ENCODE peak calls at places on chromosomes 12 and 14, in ten cellular contexts. One of them, this sample, is unnamed.

GRCh38 chr12:52645120-52645761 is 6.8 kb downstream of the KRT2 start:
- DNase-seq in left lung: no peak
- DNase-seq in CD8-positive, alpha-beta memory T cell: peak
- DNase-seq in spleen: no peak
- DNase-seq in PC-3: no peak
- DNase-seq in lower leg skin: no peak
- DNase-seq in tibial nerve: no peak
- DNase-seq in AG09309: no peak
- DNase-seq in adipocyte: no peak
- DNase-seq in right cardiac atrium: no peak
- DNase-seq in this sample: no peak

GRCh38 chr14:71165650-71166049 is 258.4 kb downstream of the PCNX1 start:
- DNase-seq in left lung: no peak
- DNase-seq in CD8-positive, alpha-beta memory T cell: no peak
- DNase-seq in spleen: no peak
- DNase-seq in PC-3: no peak
- DNase-seq in lower leg skin: no peak
- DNase-seq in tibial nerve: no peak
- DNase-seq in AG09309: no peak
- DNase-seq in adipocyte: no peak
- DNase-seq in right cardiac atrium: no peak
- DNase-seq in this sample: no peak

GRCh38 chr14:54976316-54976715 is 50.6 kb downstream of the WDHD1 start:
- DNase-seq in left lung: no peak
- DNase-seq in CD8-positive, alpha-beta memory T cell: no peak
- DNase-seq in spleen: no peak
- DNase-seq in PC-3: peak
- DNase-seq in lower leg skin: no peak
- DNase-seq in tibial nerve: no peak
- DNase-seq in AG09309: peak
- DNase-seq in adipocyte: peak
- DNase-seq in right cardiac atrium: no peak
- DNase-seq in this sample: no peak

GRCh38 chr12:12774791-12775190 is 10.7 kb upstream of the APOLD1 start:
- DNase-seq in left lung: no peak
- DNase-seq in CD8-positive, alpha-beta memory T cell: no peak
- DNase-seq in spleen: no peak
- DNase-seq in PC-3: no peak
- DNase-seq in lower leg skin: no peak
- DNase-seq in tibial nerve: no peak
- DNase-seq in AG09309: no peak
- DNase-seq in adipocyte: no peak
- DNase-seq in right cardiac atrium: no peak
- DNase-seq in this sample: no peak

GRCh38 chr14:103698380-103699260 is 16.6 kb downstream of the XRCC3 start:
- DNase-seq in left lung: no peak
- DNase-seq in CD8-positive, alpha-beta memory T cell: no peak
- DNase-seq in spleen: peak
- DNase-seq in PC-3: peak
- DNase-seq in lower leg skin: no peak
- DNase-seq in tibial nerve: no peak
- DNase-seq in AG09309: no peak
- DNase-seq in adipocyte: no peak
- DNase-seq in right cardiac atrium: peak
- DNase-seq in this sample: no peak

GRCh38 chr14:105485720-105486332 is 860 bp upstream of the CRIP1 start:
- DNase-seq in left lung: no peak
- DNase-seq in CD8-positive, alpha-beta memory T cell: peak
- DNase-seq in spleen: no peak
- DNase-seq in PC-3: peak
- DNase-seq in lower leg skin: peak
- DNase-seq in tibial nerve: no peak
- DNase-seq in AG09309: no peak
- DNase-seq in adipocyte: no peak
- DNase-seq in right cardiac atrium: peak
- DNase-seq in this sample: no peak

GRCh38 chr14:66121859-66122258 is 364.3 kb upstream of the CCDC196 start:
- DNase-seq in left lung: no peak
- DNase-seq in CD8-positive, alpha-beta memory T cell: no peak
- DNase-seq in spleen: no peak
- DNase-seq in PC-3: no peak
- DNase-seq in lower leg skin: no peak
- DNase-seq in tibial nerve: no peak
- DNase-seq in AG09309: no peak
- DNase-seq in adipocyte: no peak
- DNase-seq in right cardiac atrium: no peak
- DNase-seq in this sample: no peak

GRCh38 chr14:32342854-32343200 is 13.7 kb downstream of the AKAP6 start:
- DNase-seq in left lung: no peak
- DNase-seq in CD8-positive, alpha-beta memory T cell: no peak
- DNase-seq in spleen: no peak
- DNase-seq in PC-3: no peak
- DNase-seq in lower leg skin: no peak
- DNase-seq in tibial nerve: no peak
- DNase-seq in AG09309: no peak
- DNase-seq in adipocyte: no peak
- DNase-seq in right cardiac atrium: no peak
- DNase-seq in this sample: no peak

GRCh38 chr12:27541031-27541719 is 17.2 kb downstream of the PPFIBP1 start:
- DNase-seq in left lung: no peak
- DNase-seq in CD8-positive, alpha-beta memory T cell: no peak
- DNase-seq in spleen: no peak
- DNase-seq in PC-3: no peak
- DNase-seq in lower leg skin: no peak
- DNase-seq in tibial nerve: no peak
- DNase-seq in AG09309: no peak
- DNase-seq in adipocyte: no peak
- DNase-seq in right cardiac atrium: peak
- DNase-seq in this sample: no peak

GRCh38 chr12:109944975-109945374 is 44.9 kb downstream of the TCHP start:
- DNase-seq in left lung: no peak
- DNase-seq in CD8-positive, alpha-beta memory T cell: no peak
- DNase-seq in spleen: no peak
- DNase-seq in PC-3: no peak
- DNase-seq in lower leg skin: no peak
- DNase-seq in tibial nerve: no peak
- DNase-seq in AG09309: no peak
- DNase-seq in adipocyte: peak
- DNase-seq in right cardiac atrium: peak
- DNase-seq in this sample: no peak

DNA sequence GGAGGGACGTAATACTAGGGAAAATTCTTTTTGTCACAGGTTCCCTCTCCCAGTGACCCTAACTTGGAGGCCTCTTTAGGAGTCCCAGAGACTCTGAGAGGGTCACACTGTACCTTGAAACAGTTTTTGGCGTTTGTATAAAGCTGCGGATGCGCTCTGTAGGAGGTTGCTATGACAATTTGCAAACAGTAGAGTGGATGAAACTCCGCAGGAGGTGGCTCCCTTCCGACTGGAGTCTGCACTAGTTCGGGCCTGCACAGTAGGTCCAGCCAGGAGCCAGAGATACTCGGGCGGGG is 1.3 kb upstream of the DYRK2 start:
- DNase-seq in left lung: no peak
- DNase-seq in CD8-positive, alpha-beta memory T cell: no peak
- DNase-seq in spleen: no peak
- DNase-seq in PC-3: no peak
- DNase-seq in lower leg skin: no peak
- DNase-seq in tibial nerve: no peak
- DNase-seq in AG09309: no peak
- DNase-seq in adipocyte: no peak
- DNase-seq in right cardiac atrium: no peak
- DNase-seq in this sample: no peak
- H3K4me3 ChIP-seq in left lung: no peak
- H3K4me3 ChIP-seq in CD8-positive, alpha-beta memory T cell: peak
- H3K4me3 ChIP-seq in spleen: no peak
- H3K4me3 ChIP-seq in PC-3: peak
- H3K4me3 ChIP-seq in lower leg skin: no peak
- H3K4me3 ChIP-seq in tibial nerve: no peak
- H3K4me3 ChIP-seq in AG09309: no peak
- H3K4me3 ChIP-seq in adipocyte: peak
- H3K4me3 ChIP-seq in right cardiac atrium: no peak
- H3K4me3 ChIP-seq in this sample: no peak

GRCh38 chr12:32451816-32452215 is 52.5 kb downstream of the FGD4 start:
- DNase-seq in left lung: no peak
- DNase-seq in CD8-positive, alpha-beta memory T cell: no peak
- DNase-seq in spleen: no peak
- DNase-seq in PC-3: no peak
- DNase-seq in lower leg skin: no peak
- DNase-seq in tibial nerve: no peak
- DNase-seq in AG09309: no peak
- DNase-seq in adipocyte: no peak
- DNase-seq in right cardiac atrium: no peak
- DNase-seq in this sample: no peak

GRCh38 chr12:32450768-32451167 is 51.4 kb downstream of the FGD4 start:
- DNase-seq in left lung: no peak
- DNase-seq in CD8-positive, alpha-beta memory T cell: no peak
- DNase-seq in spleen: no peak
- DNase-seq in PC-3: no peak
- DNase-seq in lower leg skin: peak
- DNase-seq in tibial nerve: no peak
- DNase-seq in AG09309: no peak
- DNase-seq in adipocyte: no peak
- DNase-seq in right cardiac atrium: peak
- DNase-seq in this sample: no peak

GRCh38 chr12:32455607-32456063 is 56.3 kb downstream of the FGD4 start:
- DNase-seq in left lung: no peak
- DNase-seq in CD8-positive, alpha-beta memory T cell: peak
- DNase-seq in spleen: no peak
- DNase-seq in PC-3: peak
- DNase-seq in lower leg skin: peak
- DNase-seq in tibial nerve: peak
- DNase-seq in AG09309: peak
- DNase-seq in adipocyte: peak
- DNase-seq in right cardiac atrium: no peak
- DNase-seq in this sample: no peak

GRCh38 chr12:32454866-32455265 is 55.5 kb downstream of the FGD4 start:
- DNase-seq in left lung: no peak
- DNase-seq in CD8-positive, alpha-beta memory T cell: no peak
- DNase-seq in spleen: no peak
- DNase-seq in PC-3: no peak
- DNase-seq in lower leg skin: no peak
- DNase-seq in tibial nerve: no peak
- DNase-seq in AG09309: no peak
- DNase-seq in adipocyte: no peak
- DNase-seq in right cardiac atrium: no peak
- DNase-seq in this sample: no peak

DNA sequence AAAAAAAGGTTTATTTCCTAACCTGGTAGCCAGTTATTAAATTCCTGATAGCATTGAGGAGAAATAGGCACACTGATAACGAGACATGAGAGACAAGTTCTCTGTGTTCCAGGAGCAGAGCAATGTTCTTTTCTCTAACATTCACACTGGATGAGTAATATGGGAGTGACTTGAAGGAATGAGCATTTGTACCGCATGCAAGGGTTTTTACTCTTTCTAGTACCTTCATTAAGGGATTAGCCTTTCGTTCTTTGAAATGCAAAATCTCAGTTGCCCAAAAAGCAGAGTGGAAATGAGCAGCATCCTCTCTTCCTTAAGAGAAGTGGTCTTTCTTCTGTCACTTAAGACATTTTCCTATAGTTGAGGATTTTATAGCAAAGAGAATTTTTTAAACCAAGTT is 54.7 kb downstream of the FGD4 start:
- DNase-seq in left lung: no peak
- DNase-seq in CD8-positive, alpha-beta memory T cell: no peak
- DNase-seq in spleen: no peak
- DNase-seq in PC-3: peak
- DNase-seq in lower leg skin: no peak
- DNase-seq in tibial nerve: no peak
- DNase-seq in AG09309: no peak
- DNase-seq in adipocyte: peak
- DNase-seq in right cardiac atrium: no peak
- DNase-seq in this sample: no peak
- H3K4me3 ChIP-seq in left lung: no peak
- H3K4me3 ChIP-seq in CD8-positive, alpha-beta memory T cell: no peak
- H3K4me3 ChIP-seq in spleen: no peak
- H3K4me3 ChIP-seq in PC-3: peak
- H3K4me3 ChIP-seq in lower leg skin: no peak
- H3K4me3 ChIP-seq in tibial nerve: no peak
- H3K4me3 ChIP-seq in AG09309: no peak
- H3K4me3 ChIP-seq in adipocyte: peak
- H3K4me3 ChIP-seq in right cardiac atrium: no peak
- H3K4me3 ChIP-seq in this sample: no peak

DNA sequence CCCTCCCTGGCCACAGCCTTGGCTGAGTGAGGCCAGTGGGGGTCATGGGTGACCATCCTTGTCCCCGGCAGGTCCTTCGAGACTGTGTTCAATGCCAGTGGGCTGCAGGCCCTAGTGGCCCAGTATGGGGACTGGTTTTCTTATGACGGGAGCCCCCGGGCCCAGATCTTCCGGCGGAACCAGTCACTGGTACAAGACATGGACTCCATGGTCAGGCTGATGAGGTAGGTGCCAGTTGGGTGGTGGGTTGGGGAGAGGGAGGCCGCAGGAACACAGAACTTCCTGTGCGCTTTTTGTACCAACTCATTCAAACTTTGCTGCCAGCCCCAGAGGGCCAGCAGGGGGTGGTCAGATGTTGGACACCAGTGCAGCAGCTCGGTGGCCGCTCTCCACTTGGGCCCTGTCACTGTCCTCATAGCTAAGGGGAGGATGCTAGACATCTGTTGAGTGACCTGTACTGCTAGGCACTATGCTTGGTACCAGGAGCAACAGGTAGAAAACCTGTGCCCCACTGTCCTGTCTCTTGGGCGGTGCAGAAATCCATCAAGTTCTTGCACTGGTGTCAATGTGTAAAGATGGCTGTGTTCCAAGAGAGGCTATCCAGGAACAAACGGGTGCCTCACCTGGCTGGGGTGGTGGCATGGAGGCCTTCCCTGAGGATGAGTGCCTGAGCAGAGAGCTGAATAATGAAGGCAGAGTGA is 16.7 kb downstream of the SDS start:
- DNase-seq in left lung: no peak
- DNase-seq in CD8-positive, alpha-beta memory T cell: no peak
- DNase-seq in spleen: no peak
- DNase-seq in PC-3: no peak
- DNase-seq in lower leg skin: no peak
- DNase-seq in tibial nerve: no peak
- DNase-seq in AG09309: no peak
- DNase-seq in adipocyte: no peak
- DNase-seq in right cardiac atrium: no peak
- DNase-seq in this sample: no peak
- H3K4me3 ChIP-seq in left lung: no peak
- H3K4me3 ChIP-seq in CD8-positive, alpha-beta memory T cell: no peak
- H3K4me3 ChIP-seq in spleen: no peak
- H3K4me3 ChIP-seq in PC-3: no peak
- H3K4me3 ChIP-seq in lower leg skin: no peak
- H3K4me3 ChIP-seq in tibial nerve: no peak
- H3K4me3 ChIP-seq in AG09309: no peak
- H3K4me3 ChIP-seq in adipocyte: no peak
- H3K4me3 ChIP-seq in right cardiac atrium: no peak
- H3K4me3 ChIP-seq in this sample: no peak

DNA sequence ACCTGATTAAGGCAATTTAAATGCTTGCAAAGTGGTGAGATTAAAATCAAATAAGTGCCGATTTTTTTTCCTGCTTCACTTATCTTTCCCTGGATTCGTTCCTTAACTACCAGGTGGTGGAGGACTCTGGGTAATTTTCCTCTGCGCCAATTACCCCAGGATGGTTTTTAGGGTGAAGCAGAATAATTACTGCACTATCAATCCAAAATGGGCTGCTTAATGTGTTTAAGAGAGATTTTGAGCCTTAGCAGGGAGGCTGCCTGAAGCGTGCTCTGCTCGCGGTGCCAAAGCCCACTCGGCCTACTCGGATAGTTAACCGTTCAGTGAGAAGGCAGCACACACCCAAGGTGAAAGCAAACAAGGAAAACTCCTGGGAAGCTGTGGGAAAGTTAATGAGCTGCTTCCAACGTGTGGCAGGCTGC is 274.9 kb upstream of the LMO3 start:
- DNase-seq in left lung: no peak
- DNase-seq in CD8-positive, alpha-beta memory T cell: no peak
- DNase-seq in spleen: no peak
- DNase-seq in PC-3: no peak
- DNase-seq in lower leg skin: no peak
- DNase-seq in tibial nerve: no peak
- DNase-seq in AG09309: no peak
- DNase-seq in adipocyte: no peak
- DNase-seq in right cardiac atrium: peak
- DNase-seq in this sample: no peak
- H3K4me3 ChIP-seq in left lung: peak
- H3K4me3 ChIP-seq in CD8-positive, alpha-beta memory T cell: no peak
- H3K4me3 ChIP-seq in spleen: no peak
- H3K4me3 ChIP-seq in PC-3: no peak
- H3K4me3 ChIP-seq in lower leg skin: no peak
- H3K4me3 ChIP-seq in tibial nerve: no peak
- H3K4me3 ChIP-seq in AG09309: no peak
- H3K4me3 ChIP-seq in adipocyte: no peak
- H3K4me3 ChIP-seq in right cardiac atrium: no peak
- H3K4me3 ChIP-seq in this sample: no peak

This sample was measured in esophagus squamous epithelium.